ENCODE peak calls at places on chromosomes 5 and 9, in ten cellular contexts. X is HT1080; V is WERI-Rb-1; G is HEK293T; I is heart left ventricle; A is NCI-H2107; Q is KBM-7; L is activated naive CD4-positive, alpha-beta T cell treated with anti-CD3 and anti-CD28 coated beads, Interleukin-2, amount 50 U/mL, for 16 hours; T is heart right ventricle; M is OCI-M1. O is an unnamed sample.

GRCh38 chr5:124773291-124774001 is 27.0 kb upstream of the ZNF608 start:
- DNase-seq in V (no peak), I (no peak), M (no peak), L (no peak), A (no peak), G (no peak), X (no peak), T (no peak), Q (no peak), O (no peak)

GRCh38 chr5:60701317-60701988 is 1.5 kb upstream of the DEPDC1B start:
- DNase-seq in L (no peak), Q (peak; percentile 26), T (no peak), X (no peak), V (no peak), M (peak; percentile 30), G (no peak), A (no peak), I (no peak), O (no peak)

GRCh38 chr9:112249277-112249676 is 74.2 kb upstream of the SUSD1 start:
- DNase-seq in V (no peak), T (no peak), L (no peak), A (no peak), M (peak; percentile 19), G (no peak), X (peak; percentile 72), I (no peak), Q (no peak), O (no peak)

GRCh38 chr5:67494186-67494842 is 297.7 kb upstream of the CD180 start:
- DNase-seq in V (no peak), X (no peak), I (peak; percentile 22), Q (no peak), L (no peak), G (no peak), T (no peak), A (peak; percentile 36), M (no peak), O (no peak)

GRCh38 chr5:176810084-176810597 is at the start of gene UNC5A:
- DNase-seq in A (no peak), V (peak; percentile 86), I (no peak), X (peak; percentile 52), G (peak; percentile 88), M (peak; percentile 60), T (peak; percentile 27), Q (peak; percentile 49), L (peak; percentile 72), O (no peak)

GRCh38 chr9:97316904-97317303 is 9.4 kb downstream of the CCDC180 start:
- DNase-seq in A (no peak), X (no peak), Q (no peak), T (no peak), V (no peak), G (no peak), M (no peak), I (no peak), L (no peak), O (no peak)

GRCh38 chr5:55096186-55096585 is 6.3 kb upstream of the GZMA start:
- DNase-seq in M (no peak), Q (no peak), A (no peak), I (no peak), V (no peak), T (no peak), G (no peak), L (no peak), X (no peak), O (no peak)

GRCh38 chr5:132680780-132681475 is 7.1 kb downstream of the IL4 start:
- DNase-seq in I (no peak), A (no peak), M (no peak), G (no peak), Q (no peak), X (no peak), T (no peak), V (no peak), L (no peak), O (no peak)

GRCh38 chr5:78633710-78634109 is 14.9 kb downstream of the LHFPL2 start:
- DNase-seq in G (no peak), A (no peak), T (no peak), I (no peak), Q (peak; percentile 34), L (no peak), M (peak; percentile 57), X (peak; percentile 51), V (no peak), O (no peak)

GRCh38 chr9:114282926-114283325 is 40.0 kb upstream of the ORM1 start:
- DNase-seq in Q (no peak), L (peak; percentile 8), V (peak; percentile 5), X (no peak), M (peak; percentile 54), I (peak; percentile 9), T (no peak), A (no peak), G (no peak), O (no peak)

GRCh38 chr9:7963026-7963425 is 163.4 kb upstream of the DMAC1 start:
- DNase-seq in M (no peak), V (no peak), X (peak; percentile 40), T (no peak), A (no peak), Q (no peak), L (no peak), G (no peak), I (peak; percentile 31), O (no peak)